ENCODE peak calls at places on chromosomes 2 and 18, in nine cellular contexts. Q, T, M, R, B, W, C, U and A are unnamed samples.
A peak's percentile ranks its signal among the peaks of the same experiment; 100 is the strongest.

GRCh38 chr2:166104773-166105172 is 23.0 kb downstream of the SCN1A start:
- DNase-seq in Q (no peak), T (no peak), M (no peak), R (no peak), B (no peak), W (no peak), C (no peak), U (no peak), A (no peak)

GRCh38 chr18:45370190-45371010 is 244.9 kb upstream of the SLC14A2 start:
- DNase-seq in Q (peak; percentile 18), T (no peak), M (no peak), R (no peak), B (no peak), W (peak; percentile 82), C (no peak), U (no peak), A (no peak)

GRCh38 chr2:179613701-179614100 is 247.7 kb downstream of the ZNF385B start:
- DNase-seq in Q (peak; percentile 75), T (no peak), M (no peak), R (no peak), B (no peak), W (peak; percentile 3), C (no peak), U (no peak), A (no peak)

GRCh38 chr2:224901121-224901676 is 141.1 kb downstream of the DOCK10 start:
- DNase-seq in Q (no peak), T (no peak), M (no peak), R (no peak), B (no peak), W (no peak), C (no peak), U (no peak), A (no peak)

GRCh38 chr2:46135230-46135555 is 162.0 kb upstream of the EPAS1 start:
- DNase-seq in Q (no peak), T (no peak), M (no peak), R (no peak), B (no peak), W (peak; percentile 28), C (peak; percentile 78), U (no peak), A (peak; percentile 29)

GRCh38 chr18:12278765-12279682 is 24.9 kb downstream of the CIDEA start:
- DNase-seq in Q (peak; percentile 97), T (no peak), M (no peak), R (peak; percentile 95), B (no peak), W (peak; percentile 99), C (peak; percentile 93), U (peak; percentile 91), A (no peak)

GRCh38 chr2:134739879-134740301 is 21.1 kb upstream of the TMEM163 start:
- DNase-seq in Q (no peak), T (no peak), M (no peak), R (no peak), B (no peak), W (no peak), C (no peak), U (no peak), A (no peak)

GRCh38 chr2:119122663-119123062 is 35.9 kb downstream of the C1QL2 start:
- DNase-seq in Q (no peak), T (peak; percentile 28), M (no peak), R (no peak), B (no peak), W (no peak), C (no peak), U (no peak), A (no peak)

GRCh38 chr2:144414324-144414845 is 105.5 kb downstream of the ZEB2 start:
- DNase-seq in Q (peak; percentile 100), T (no peak), M (peak; percentile 47), R (peak; percentile 42), B (no peak), W (peak; percentile 96), C (no peak), U (no peak), A (no peak)

GRCh38 chr2:164438490-164439205 is 182.6 kb downstream of the GRB14 start:
- DNase-seq in Q (no peak), T (no peak), M (no peak), R (no peak), B (no peak), W (no peak), C (peak; percentile 4), U (no peak), A (no peak)

GRCh38 chr2:36362291-36362690 is 6.7 kb downstream of the CRIM1 start:
- DNase-seq in Q (peak; percentile 76), T (no peak), M (no peak), R (no peak), B (no peak), W (peak; percentile 80), C (peak; percentile 40), U (no peak), A (no peak)

DNA sequence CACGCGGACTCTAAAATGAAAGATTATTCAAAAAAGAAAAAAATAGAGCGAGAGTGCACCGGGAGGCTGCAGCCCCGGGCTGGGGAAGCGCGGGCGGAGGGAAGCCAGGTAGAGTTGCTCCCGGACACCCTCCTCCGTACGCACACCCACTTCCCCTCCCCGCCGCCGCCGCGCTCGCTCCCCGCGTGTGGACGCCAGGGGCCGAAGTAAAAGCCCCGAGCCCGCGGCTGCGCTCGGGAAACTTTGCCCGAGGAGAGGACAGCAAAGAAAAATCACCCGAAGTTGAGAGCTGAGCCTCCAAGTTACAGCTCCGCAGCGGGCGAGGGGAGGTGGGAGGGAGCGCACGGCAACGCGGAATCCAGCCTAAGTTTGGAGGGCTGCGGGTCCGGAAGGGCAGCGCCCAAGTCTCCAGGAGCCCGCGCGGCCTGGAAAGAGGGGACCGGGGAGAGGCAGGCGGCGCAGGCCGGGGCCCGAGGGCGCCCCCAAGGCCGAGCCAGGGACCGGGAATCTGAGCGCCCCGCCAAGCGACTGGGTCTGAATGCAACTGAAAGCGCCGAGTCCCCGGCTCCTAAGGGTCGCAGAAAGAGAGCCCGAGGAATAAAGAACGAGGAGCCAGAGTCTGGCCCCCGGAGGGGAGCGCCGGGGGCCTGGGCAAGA is 666 bp upstream of the BCL11A start:
- DNase-seq in Q (no peak), T (no peak), M (peak; percentile 17), R (peak; percentile 48), B (peak; percentile 47), W (peak; percentile 28), C (peak; percentile 23), U (no peak), A (peak; percentile 64)
- TF ChIP-seq CTCF in Q (no peak), T (no peak), M (peak; percentile 16), R (no peak), B (peak; percentile 12), W (no peak), C (no peak), U (no peak), A (no peak)

GRCh38 chr2:95138702-95139101 is 17.1 kb upstream of the MRPS5 start:
- DNase-seq in Q (no peak), T (no peak), M (no peak), R (no peak), B (no peak), W (no peak), C (no peak), U (no peak), A (no peak)

GRCh38 chr2:95149397-95149984 is 10.2 kb downstream of the ZNF514 start:
- DNase-seq in Q (peak; percentile 8), T (no peak), M (peak; percentile 22), R (no peak), B (no peak), W (no peak), C (no peak), U (no peak), A (no peak)

GRCh38 chr2:95143838-95144237 is 15.8 kb downstream of the ZNF514 start:
- DNase-seq in Q (no peak), T (no peak), M (no peak), R (no peak), B (no peak), W (no peak), C (no peak), U (no peak), A (no peak)
- H3K9me3 ChIP-seq in Q (peaks cover 2% of the 10 kb centered on the region), T (peaks cover 8% of the 10 kb centered on the region), M (peaks cover 96% of the 10 kb centered on the region), R (peaks cover 98% of the 10 kb centered on the region), B (peaks cover 18% of the 10 kb centered on the region), W (peaks cover 8% of the 10 kb centered on the region), C (peaks cover 11% of the 10 kb centered on the region), U (peaks cover 17% of the 10 kb centered on the region), A (peaks cover 23% of the 10 kb centered on the region)

DNA sequence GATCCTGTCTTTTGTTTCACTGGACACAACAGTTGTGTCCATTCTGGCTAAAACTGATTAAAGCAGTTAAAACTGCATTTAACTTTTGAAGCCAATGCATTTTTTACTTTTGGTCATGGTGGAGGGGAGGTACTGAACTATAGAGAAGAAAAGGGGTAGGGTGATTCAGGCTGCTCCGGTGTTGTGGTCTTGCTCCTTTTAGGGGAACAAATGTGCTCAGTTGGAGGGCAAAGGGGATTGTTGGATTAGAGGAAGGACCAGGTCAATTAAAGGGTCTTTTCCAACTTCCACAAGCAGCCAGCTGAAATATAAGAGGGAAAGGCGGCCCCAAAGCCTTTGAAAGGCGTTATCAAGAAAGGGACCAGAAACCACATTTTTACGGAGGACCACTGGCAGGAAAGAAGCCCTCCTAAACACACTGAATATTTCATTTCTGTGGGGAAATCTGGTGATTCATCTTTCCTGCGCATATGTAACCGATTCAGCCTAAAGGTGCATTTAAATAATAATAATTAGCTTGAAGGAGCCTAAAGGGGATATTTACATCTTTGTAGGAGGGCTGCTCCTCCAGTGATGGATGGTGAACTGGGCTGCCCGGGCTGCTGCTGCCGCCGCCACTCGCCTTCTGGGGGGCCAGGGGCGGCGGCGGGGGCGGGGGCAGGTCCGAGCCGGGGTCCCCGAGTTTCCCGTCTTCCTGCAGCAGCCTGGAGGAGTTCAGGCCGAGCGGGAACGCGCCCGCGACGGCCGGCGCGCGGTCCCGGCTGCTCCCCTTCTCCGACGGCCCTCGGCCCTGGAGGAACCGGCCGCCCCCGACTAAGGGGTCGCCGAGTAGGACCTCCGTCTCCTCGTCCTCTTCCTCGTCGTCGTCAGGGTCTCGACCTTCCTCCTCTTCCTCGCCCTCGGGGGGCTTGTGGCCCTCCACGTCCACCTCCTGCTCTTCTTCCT is 5.2 kb downstream of the SKOR2 start:
- DNase-seq in Q (no peak), T (no peak), M (no peak), R (no peak), B (no peak), W (no peak), C (no peak), U (no peak), A (no peak)
- H3K4me3 ChIP-seq in Q (no peak overlapping the region), T (no peak overlapping the region), M (no peak overlapping the region), R (no peak overlapping the region), B (no peak overlapping the region), W (no peak overlapping the region), C (no peak overlapping the region), U (no peak overlapping the region), A (no peak overlapping the region)

DNA sequence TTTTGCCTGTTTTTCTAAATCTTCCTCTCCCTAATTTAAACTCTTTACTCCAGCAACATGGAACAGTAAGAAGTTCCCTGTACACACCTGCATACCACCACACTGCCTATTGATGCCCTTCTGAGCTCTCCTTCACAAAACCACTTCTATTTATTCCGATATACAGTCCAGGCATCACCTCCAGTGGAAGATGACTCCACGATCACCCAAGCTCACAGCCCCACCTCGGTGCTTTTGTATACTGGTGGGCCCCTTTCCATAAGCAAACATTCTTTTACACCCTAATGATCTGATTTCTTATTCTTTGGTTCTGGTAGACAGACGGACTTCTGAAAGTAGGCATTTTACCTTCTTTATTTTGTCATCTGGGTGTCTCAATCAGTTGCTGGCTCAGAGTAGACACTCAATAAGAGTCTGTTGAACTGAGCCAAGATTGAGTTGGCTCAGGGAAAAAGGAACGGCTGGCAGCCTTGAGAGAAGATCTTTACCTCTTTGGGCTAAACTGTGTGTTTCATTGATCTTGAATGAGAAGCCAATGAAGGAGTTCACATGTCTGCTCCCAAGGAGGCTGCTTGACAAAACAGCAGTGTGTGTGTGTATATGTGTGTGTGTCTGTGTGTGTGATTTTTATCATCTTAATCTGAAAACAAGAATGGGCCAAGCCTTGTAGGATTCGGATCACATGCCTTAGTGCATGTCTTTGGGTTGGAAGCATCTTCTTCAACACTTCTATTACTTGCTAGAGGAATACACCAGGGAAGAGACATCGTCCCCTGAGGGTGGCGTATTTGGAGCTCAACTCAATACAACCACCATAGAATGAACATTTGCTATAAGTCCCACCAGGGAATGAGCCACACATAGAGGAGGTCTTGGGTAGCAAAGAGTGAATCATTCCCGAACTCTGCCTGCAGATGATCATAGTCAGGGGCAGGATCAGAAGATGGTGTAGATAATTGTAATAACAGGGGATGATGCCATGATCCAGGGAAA is 341.8 kb downstream of the CYRIA start:
- DNase-seq in Q (no peak), T (no peak), M (no peak), R (no peak), B (no peak), W (no peak), C (no peak), U (no peak), A (no peak)
- TF ChIP-seq CTCF in Q (no peak), T (no peak), M (no peak), R (no peak), B (no peak), W (no peak), C (no peak), U (no peak), A (no peak)